ENCODE peak calls at places on chromosome 16, in five cellular contexts. B is A673, F is adrenal gland, I is ovary, H is A549. Z is an unnamed sample.

GRCh38 chr16:87586201-87586782 is 16.0 kb upstream of the JPH3 start:
- DNase-seq in B (no peak), F (peak; percentile 24), I (no peak), H (no peak), Z (no peak)

GRCh38 chr16:31676731-31677130 is 149.0 kb downstream of the AHSP start:
- DNase-seq in B (no peak), F (no peak), I (no peak), H (no peak), Z (no peak)

GRCh38 chr16:17070882-17071592 is 399.7 kb downstream of the XYLT1 start:
- DNase-seq in B (peak; percentile 35), F (peak; percentile 40), I (peak; percentile 37), H (no peak), Z (no peak)

GRCh38 chr16:4011225-4011939 is 104.9 kb downstream of the ADCY9 start:
- DNase-seq in B (peak; percentile 72), F (no peak), I (no peak), H (no peak), Z (no peak)

GRCh38 chr16:85767569-85767968 is 16.7 kb upstream of the C16orf74 start:
- DNase-seq in B (peak; percentile 40), F (peak; percentile 29), I (no peak), H (peak; percentile 96), Z (no peak)

GRCh38 chr16:62035115-62036092 is 834 bp downstream of the CDH8 start:
- DNase-seq in B (peak; percentile 85), F (no peak), I (peak; percentile 22), H (no peak), Z (no peak)

GRCh38 chr16:19136549-19137196 is 22.9 kb downstream of the ITPRIPL2 start:
- DNase-seq in B (no peak), F (peak; percentile 54), I (no peak), H (no peak), Z (no peak)

GRCh38 chr16:20023190-20023589 is 50.5 kb downstream of the GPR139 start:
- DNase-seq in B (peak; percentile 49), F (no peak), I (no peak), H (no peak), Z (no peak)

GRCh38 chr16:7405166-7405565 is 72.5 kb downstream of the RBFOX1 start:
- DNase-seq in B (peak; percentile 17), F (peak; percentile 1), I (peak; percentile 44), H (no peak), Z (no peak)

GRCh38 chr16:31699601-31700000 is 171.9 kb downstream of the AHSP start:
- DNase-seq in B (no peak), F (no peak), I (no peak), H (no peak), Z (no peak)

GRCh38 chr16:50603206-50604064 is 55.2 kb downstream of the NKD1 start:
- DNase-seq in B (no peak), F (no peak), I (peak; percentile 61), H (no peak), Z (no peak)

GRCh38 chr16:4319454-4319853 is 3.6 kb downstream of the GLIS2 start:
- DNase-seq in B (no peak), F (peak; percentile 44), I (no peak), H (no peak), Z (no peak)

GRCh38 chr16:88978608-88979346 is 1.8 kb upstream of the CBFA2T3 start:
- DNase-seq in B (no peak), F (no peak), I (no peak), H (no peak), Z (no peak)

GRCh38 chr16:11207646-11208045 is 48.4 kb downstream of the SOCS1 start:
- DNase-seq in B (no peak), F (no peak), I (no peak), H (no peak), Z (no peak)

GRCh38 chr16:68009157-68009735 is 6.5 kb downstream of the DPEP2NB start:
- DNase-seq in B (no peak), F (no peak), I (no peak), H (no peak), Z (no peak)

GRCh38 chr16:22232277-22233049 is 26.4 kb downstream of the EEF2K start:
- DNase-seq in B (no peak), F (peak; percentile 15), I (no peak), H (peak; percentile 87), Z (no peak)

GRCh38 chr16:19691161-19691850 is 26.7 kb downstream of the KNOP1 start:
- DNase-seq in B (no peak), F (peak; percentile 68), I (no peak), H (no peak), Z (no peak)

GRCh38 chr16:48971571-48972071 is 310.0 kb downstream of the CBLN1 start:
- DNase-seq in B (peak; percentile 42), F (no peak), I (no peak), H (no peak), Z (no peak)

GRCh38 chr16:85667841-85668413 is 20.8 kb downstream of the GINS2 start:
- DNase-seq in B (no peak), F (no peak), I (peak; percentile 14), H (no peak), Z (no peak)

GRCh38 chr16:81832801-81833547 is 53.9 kb downstream of the PLCG2 start:
- DNase-seq in B (no peak), F (no peak), I (no peak), H (no peak), Z (no peak)

GRCh38 chr16:13633381-13633861 is 286.5 kb upstream of the ERCC4 start:
- DNase-seq in B (no peak), F (no peak), I (no peak), H (no peak), Z (no peak)

GRCh38 chr16:86609115-86609514 is 30.8 kb downstream of the FOXL1 start:
- DNase-seq in B (peak; percentile 20), F (no peak), I (no peak), H (no peak), Z (no peak)

GRCh38 chr16:80824623-80825364 is 20.4 kb upstream of the CDYL2 start:
- DNase-seq in B (peak; percentile 54), F (peak; percentile 62), I (no peak), H (peak; percentile 36), Z (peak; percentile 9)

GRCh38 chr16:49856741-49857330 is 924 bp upstream of the ZNF423 start:
- DNase-seq in B (peak; percentile 93), F (peak; percentile 77), I (peak; percentile 83), H (peak; percentile 79), Z (peak; percentile 90)

GRCh38 chr16:89004209-89004831 is 27.3 kb upstream of the CBFA2T3 start:
- DNase-seq in B (peak; percentile 40), F (no peak), I (no peak), H (no peak), Z (peak; percentile 78)

GRCh38 chr16:56332464-56333079 is 92.8 kb downstream of the AMFR start:
- DNase-seq in B (no peak), F (peak; percentile 94), I (peak; percentile 40), H (peak; percentile 79), Z (no peak)

GRCh38 chr16:55657616-55658015 is 1.8 kb downstream of the SLC6A2 start:
- DNase-seq in B (no peak), F (no peak), I (no peak), H (no peak), Z (no peak)

GRCh38 chr16:86909359-86910145 is 331.2 kb downstream of the FOXL1 start:
- DNase-seq in B (no peak), F (no peak), I (no peak), H (no peak), Z (no peak)

DNA sequence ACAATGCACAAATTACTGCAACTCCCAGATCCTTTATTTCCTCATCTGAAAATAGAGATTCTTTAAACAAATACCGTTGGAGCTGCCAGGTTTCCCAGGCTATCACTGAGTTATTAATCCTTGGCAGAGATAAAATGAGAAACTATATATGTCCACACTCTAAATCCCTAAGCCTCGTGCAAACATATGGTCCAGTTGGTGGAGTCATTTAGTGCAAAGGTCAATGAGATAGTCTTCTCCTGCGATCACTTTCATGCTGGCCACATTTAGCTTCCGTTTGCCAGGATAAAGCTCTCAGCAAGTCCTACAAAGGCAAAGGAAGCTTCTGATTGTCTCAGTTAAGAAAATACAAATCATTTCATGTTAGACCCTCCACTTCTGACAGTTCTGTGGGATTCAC is 11.0 kb downstream of the GRIN2A start:
- DNase-seq in B (no peak), F (no peak), I (no peak), H (no peak), Z (no peak)
- H3K4me1 ChIP-seq in B (no peaks in the 10 kb centered on the region), F (no peaks in the 10 kb centered on the region), I (no peaks in the 10 kb centered on the region), H (no peaks in the 10 kb centered on the region), Z (no peaks in the 10 kb centered on the region)

DNA sequence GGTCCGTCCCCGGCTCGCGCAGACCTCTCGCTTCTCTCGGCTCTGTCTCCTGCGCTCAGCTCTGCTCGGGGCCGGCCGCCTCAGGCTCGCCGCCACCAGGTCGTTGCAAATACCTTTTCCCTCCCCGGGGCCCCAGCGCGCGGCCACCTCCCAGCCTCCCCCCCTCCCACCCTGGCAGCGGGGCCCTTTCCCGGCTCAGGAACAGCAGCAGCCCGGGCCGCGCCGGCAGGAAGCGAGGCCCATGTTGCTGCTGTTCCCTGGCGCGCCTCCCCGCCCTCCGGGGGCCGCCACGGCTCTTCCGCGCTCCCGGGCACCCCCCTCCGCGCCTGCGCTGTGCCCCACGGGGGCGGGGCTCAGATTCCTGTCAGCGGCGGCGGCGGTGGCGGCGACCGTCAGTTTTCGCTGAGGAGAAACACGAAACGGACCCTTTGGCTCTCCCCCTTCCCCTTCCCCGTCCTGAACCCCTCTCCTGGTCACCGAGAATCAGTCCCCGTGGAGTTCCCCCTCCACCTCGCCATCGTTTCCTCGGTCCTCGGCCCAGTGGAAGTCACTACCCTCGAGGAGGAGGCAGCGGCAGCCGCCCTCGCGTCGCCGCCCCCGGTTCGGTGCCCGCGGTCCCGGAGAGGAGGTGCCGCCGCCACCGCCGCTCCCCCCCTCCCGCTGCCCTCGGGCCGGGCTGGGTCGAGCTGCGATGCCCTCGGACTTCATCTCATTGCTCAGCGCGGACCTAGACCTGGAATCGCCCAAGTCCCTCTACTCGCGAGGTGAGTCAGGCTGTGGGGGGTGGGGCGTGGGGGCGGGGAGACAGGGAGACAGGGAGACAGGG is at the start of gene NFAT5:
- DNase-seq in B (peak; percentile 92), F (peak; percentile 91), I (peak; percentile 98), H (peak; percentile 72), Z (peak; percentile 94)
- TF ChIP-seq CTCF in B (no peak), F (no peak), I (no peak), H (no peak), Z (no peak)

GRCh38 chr16:9008335-9009260 is 44.9 kb upstream of the USP7 start:
- DNase-seq in B (peak; percentile 80), F (peak; percentile 82), I (peak; percentile 71), H (peak; percentile 97), Z (peak; percentile 88)
- H3K4me3 ChIP-seq in B (peak overlapping the region; percentile 33), F (no peak overlapping the region), I (peak overlapping the region; percentile 19), H (no peak overlapping the region), Z (peak overlapping the region; percentile 36)

GRCh38 chr16:60261425-60261824 is 1527.3 kb upstream of the GOT2 start:
- DNase-seq in B (no peak), F (no peak), I (no peak), H (no peak), Z (no peak)

DNA sequence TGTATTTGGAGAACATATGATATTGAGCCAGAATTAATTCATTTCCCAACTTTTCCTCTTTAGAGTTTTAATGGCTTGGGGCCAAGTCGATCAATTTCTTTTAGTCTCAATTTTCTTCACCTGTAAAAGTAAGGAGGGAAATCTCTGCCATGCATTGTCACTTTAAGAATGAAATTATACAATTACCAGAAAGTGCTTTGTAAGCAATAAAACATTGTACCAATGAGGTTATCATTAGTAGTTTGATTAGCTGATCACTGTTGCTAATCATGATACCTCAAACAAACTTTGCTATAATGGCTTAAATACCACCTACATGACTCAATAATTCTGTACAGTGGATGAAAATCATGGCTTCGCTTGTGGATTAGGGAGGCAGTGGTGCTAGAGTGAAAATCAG is 1525.8 kb upstream of the GOT2 start:
- DNase-seq in B (no peak), F (no peak), I (no peak), H (no peak), Z (no peak)
- H3K4me1 ChIP-seq in B (no peaks in the 10 kb centered on the region), F (no peaks in the 10 kb centered on the region), I (no peaks in the 10 kb centered on the region), H (no peaks in the 10 kb centered on the region), Z (no peaks in the 10 kb centered on the region)

Z was measured in BE2C.